ENCODE peak calls at places on chromosomes 5 and 9, in seven cellular contexts. One of them, this sample, is unnamed.

GRCh38 chr5:149325166-149325735 is 20.0 kb upstream of the GRPEL2 start:
- DNase-seq in DND-41: no peak
- DNase-seq in cardiac fibroblast: peak
- DNase-seq in AG08396: no peak
- DNase-seq in A172: no peak
- DNase-seq in KBM-7: no peak
- DNase-seq in effector CD4-positive, alpha-beta T cell: no peak
- DNase-seq in this sample: no peak

GRCh38 chr9:33517373-33517772 is 6.7 kb upstream of the ANKRD18B start:
- DNase-seq in DND-41: no peak
- DNase-seq in cardiac fibroblast: peak
- DNase-seq in AG08396: peak
- DNase-seq in A172: peak
- DNase-seq in KBM-7: peak
- DNase-seq in effector CD4-positive, alpha-beta T cell: no peak
- DNase-seq in this sample: no peak

GRCh38 chr5:187042-187431 is 4.3 kb upstream of the LRRC14B start:
- DNase-seq in DND-41: no peak
- DNase-seq in cardiac fibroblast: no peak
- DNase-seq in AG08396: no peak
- DNase-seq in A172: no peak
- DNase-seq in KBM-7: no peak
- DNase-seq in effector CD4-positive, alpha-beta T cell: no peak
- DNase-seq in this sample: no peak

GRCh38 chr9:114372971-114373591 is 14.7 kb downstream of the AKNA start:
- DNase-seq in DND-41: peak
- DNase-seq in cardiac fibroblast: no peak
- DNase-seq in AG08396: no peak
- DNase-seq in A172: no peak
- DNase-seq in KBM-7: peak
- DNase-seq in effector CD4-positive, alpha-beta T cell: peak
- DNase-seq in this sample: peak

GRCh38 chr5:59007460-59008063 is 424.7 kb downstream of the RAB3C start:
- DNase-seq in DND-41: no peak
- DNase-seq in cardiac fibroblast: peak
- DNase-seq in AG08396: peak
- DNase-seq in A172: peak
- DNase-seq in KBM-7: peak
- DNase-seq in effector CD4-positive, alpha-beta T cell: no peak
- DNase-seq in this sample: peak

GRCh38 chr5:132003170-132003744 is 8.2 kb downstream of the ACSL6 start:
- DNase-seq in DND-41: no peak
- DNase-seq in cardiac fibroblast: peak
- DNase-seq in AG08396: peak
- DNase-seq in A172: no peak
- DNase-seq in KBM-7: no peak
- DNase-seq in effector CD4-positive, alpha-beta T cell: no peak
- DNase-seq in this sample: no peak

GRCh38 chr9:19154135-19154612 is 26.9 kb upstream of the PLIN2 start:
- DNase-seq in DND-41: no peak
- DNase-seq in cardiac fibroblast: peak
- DNase-seq in AG08396: peak
- DNase-seq in A172: peak
- DNase-seq in KBM-7: peak
- DNase-seq in effector CD4-positive, alpha-beta T cell: no peak
- DNase-seq in this sample: no peak

GRCh38 chr5:6712136-6712581 is 1.1 kb upstream of the TENT4A start:
- DNase-seq in DND-41: peak
- DNase-seq in cardiac fibroblast: peak
- DNase-seq in AG08396: peak
- DNase-seq in A172: peak
- DNase-seq in KBM-7: peak
- DNase-seq in effector CD4-positive, alpha-beta T cell: peak
- DNase-seq in this sample: no peak

GRCh38 chr9:120423812-120424211 is 156.2 kb downstream of the CDK5RAP2 start:
- DNase-seq in DND-41: no peak
- DNase-seq in cardiac fibroblast: no peak
- DNase-seq in AG08396: no peak
- DNase-seq in A172: no peak
- DNase-seq in KBM-7: no peak
- DNase-seq in effector CD4-positive, alpha-beta T cell: no peak
- DNase-seq in this sample: no peak